ENCODE peak calls at places on chromosomes 12 and 14, in five cellular contexts. H is EL, C is right cardiac atrium, S is glutamatergic neuron, A is NCI-H510A treated with DMSO at 0.1 percent for 48 hours. T is an unnamed sample.

GRCh38 chr12:120283318-120283717 is 8.4 kb downstream of the RNU4-2 start:
- DNase-seq in C (no peak), H (no peak), S (no peak), A (no peak), T (no peak)

GRCh38 chr12:102407776-102408486 is 72.4 kb downstream of the IGF1 start:
- DNase-seq in S (no peak), H (peak), C (no peak), A (no peak), T (no peak)

GRCh38 chr14:83197271-83197670 is 1663.6 kb upstream of the SEL1L start:
- DNase-seq in A (no peak), C (no peak), S (no peak), H (no peak), T (no peak)

GRCh38 chr12:118418385-118419057 is 42.2 kb downstream of the SUDS3 start:
- DNase-seq in C (no peak), S (no peak), A (no peak), H (no peak), T (no peak)

GRCh38 chr14:58464652-58465051 is 37.1 kb downstream of the KIAA0586 start:
- DNase-seq in S (no peak), H (no peak), C (no peak), A (no peak), T (no peak)

GRCh38 chr12:57756406-57757341 is 1.8 kb downstream of the MARCHF9 start:
- DNase-seq in H (no peak), A (no peak), C (peak), S (peak), T (no peak)

GRCh38 chr14:94656043-94656442 is 43.9 kb downstream of the SERPINA3 start:
- DNase-seq in A (no peak), S (no peak), C (no peak), H (no peak), T (no peak)

GRCh38 chr12:105419606-105420005 is 89.1 kb downstream of the C12orf75 start:
- DNase-seq in C (no peak), A (no peak), H (no peak), S (no peak), T (no peak)

GRCh38 chr14:100891501-100892445 is 11.7 kb downstream of the RTL1 start:
- DNase-seq in S (peak), A (no peak), C (no peak), H (no peak), T (peak)

GRCh38 chr12:93390565-93391297 is 13.0 kb downstream of the NUDT4 start:
- DNase-seq in H (no peak), S (no peak), C (no peak), A (no peak), T (no peak)

GRCh38 chr12:70948236-70948975 is 27.9 kb upstream of the PTPRR start:
- DNase-seq in S (no peak), H (no peak), A (no peak), C (no peak), T (no peak)

GRCh38 chr14:91745329-91745728 is 13.4 kb upstream of the CATSPERB start:
- DNase-seq in H (no peak), S (no peak), A (no peak), C (no peak), T (no peak)

GRCh38 chr12:106071686-106072085 is 67.1 kb downstream of the NUAK1 start:
- DNase-seq in H (no peak), C (no peak), A (no peak), S (no peak), T (no peak)

GRCh38 chr12:81888341-81888740 is 129.2 kb upstream of the PPFIA2 start:
- DNase-seq in C (no peak), A (no peak), S (no peak), H (no peak), T (no peak)

GRCh38 chr14:33359288-33359881 is 420.7 kb downstream of the NPAS3 start:
- DNase-seq in A (no peak), H (no peak), C (no peak), S (no peak), T (no peak)

GRCh38 chr14:93705513-93706156 is 82.7 kb downstream of the PRIMA1 start:
- DNase-seq in H (no peak), A (no peak), C (no peak), S (no peak), T (no peak)

GRCh38 chr12:72692338-72692737 is 420.2 kb downstream of the TRHDE start:
- DNase-seq in C (no peak), H (no peak), A (no peak), S (no peak), T (no peak)

GRCh38 chr12:131007794-131008460 is 54.2 kb downstream of the ADGRD1 start:
- DNase-seq in A (no peak), C (no peak), S (no peak), H (no peak), T (no peak)

GRCh38 chr12:38921025-38921677 is 15.8 kb upstream of the CPNE8 start:
- DNase-seq in H (no peak), S (peak), C (no peak), A (peak), T (no peak)

GRCh38 chr14:73877790-73878189 is 8.9 kb upstream of the ZNF410 start:
- DNase-seq in C (no peak), H (no peak), S (no peak), A (no peak), T (no peak)

GRCh38 chr12:94980577-94980976 is 22.9 kb downstream of the NDUFA12 start:
- DNase-seq in A (peak), C (no peak), S (no peak), H (no peak), T (no peak)

GRCh38 chr12:113310489-113310888 is 24.4 kb downstream of the SLC8B1 start:
- DNase-seq in C (no peak), A (no peak), S (no peak), H (peak), T (no peak)

GRCh38 chr14:51518280-51518679 is 133.4 kb upstream of the FRMD6 start:
- DNase-seq in H (no peak), A (no peak), C (no peak), S (no peak), T (no peak)

GRCh38 chr14:101500061-101500460 is 61.2 kb upstream of the DIO3 start:
- DNase-seq in S (peak), A (no peak), C (peak), H (no peak), T (no peak)

GRCh38 chr14:81464253-81465001 is 64.3 kb upstream of the STON2 start:
- DNase-seq in H (peak), S (no peak), A (peak), C (no peak), T (no peak)

GRCh38 chr14:100549834-100550625 is 37.2 kb downstream of the BEGAIN start:
- DNase-seq in H (no peak), C (no peak), S (no peak), A (no peak), T (no peak)

GRCh38 chr12:119804011-119804641 is 73.0 kb downstream of the CIT start:
- DNase-seq in H (peak), S (peak), C (peak), A (peak), T (peak)

GRCh38 chr14:45177081-45177480 is 41.4 kb downstream of the FANCM start:
- DNase-seq in H (peak), A (no peak), S (no peak), C (no peak), T (no peak)

GRCh38 chr14:24806061-24806678 is 172.2 kb upstream of the GZMB start:
- DNase-seq in H (peak), A (peak), S (peak), C (peak), T (peak)

GRCh38 chr12:72471806-72472205 is 199.6 kb downstream of the TRHDE start:
- DNase-seq in S (no peak), A (no peak), H (no peak), C (no peak), T (no peak)

GRCh38 chr12:66288121-66288520 is 14.2 kb upstream of the HELB start:
- DNase-seq in C (no peak), A (no peak), S (no peak), H (no peak), T (no peak)

GRCh38 chr14:58873228-58873953 is 235.6 kb downstream of the DACT1 start:
- DNase-seq in A (no peak), H (no peak), C (no peak), S (no peak), T (no peak)

GRCh38 chr12:120247621-120248030 is 17.9 kb downstream of the PXN start:
- DNase-seq in H (peak), S (no peak), C (no peak), A (no peak), T (no peak)

GRCh38 chr14:61077946-61078738 is 97.1 kb downstream of the SLC38A6 start:
- DNase-seq in H (no peak), C (no peak), A (no peak), S (no peak), T (no peak)

T was measured in sciatic nerve.